ENCODE peak calls at places on chromosomes 3 and 15, in six cellular contexts. B is IMR-90, W is neuronal stem cell, U is H9, Y is trophoblast cell, M is H1. S is an unnamed sample.

GRCh38 chr3:12193485-12194165 is 34.9 kb upstream of the TIMP4 start:
- DNase-seq in B (peak; percentile 100), W (no peak), U (no peak), Y (peak; percentile 69), M (no peak), S (peak; percentile 99)

GRCh38 chr3:71006810-71007785 is 576.4 kb downstream of the FOXP1 start:
- DNase-seq in B (no peak), W (no peak), U (no peak), Y (no peak), M (peak; percentile 31), S (no peak)

GRCh38 chr3:117962750-117963149 is 1071.9 kb downstream of the IGSF11 start:
- DNase-seq in B (peak; percentile 79), W (no peak), U (no peak), Y (no peak), M (no peak), S (no peak)

GRCh38 chr15:23397779-23398178 is 43.2 kb downstream of the GOLGA8S start:
- DNase-seq in B (no peak), W (no peak), U (no peak), Y (no peak), M (no peak), S (no peak)

GRCh38 chr15:45829336-45830153 is 194.7 kb downstream of the SQOR start:
- DNase-seq in B (no peak), W (no peak), U (peak; percentile 39), Y (no peak), M (no peak), S (no peak)

GRCh38 chr15:64288577-64288976 is 67.4 kb downstream of the CSNK1G1 start:
- DNase-seq in B (peak; percentile 86), W (no peak), U (no peak), Y (no peak), M (no peak), S (peak; percentile 86)

GRCh38 chr3:128698211-128699011 is 27.6 kb upstream of the RAB7A start:
- DNase-seq in B (no peak), W (peak; percentile 21), U (peak; percentile 63), Y (peak; percentile 91), M (no peak), S (peak; percentile 37)

GRCh38 chr3:188745031-188745430 is 426.7 kb upstream of the TPRG1 start:
- DNase-seq in B (no peak), W (no peak), U (no peak), Y (no peak), M (no peak), S (no peak)

GRCh38 chr15:37079726-37080125 is 20.6 kb downstream of the MEIS2 start:
- DNase-seq in B (peak; percentile 84), W (no peak), U (no peak), Y (no peak), M (no peak), S (no peak)

GRCh38 chr3:161854232-161854771 is 357.7 kb downstream of the OTOL1 start:
- DNase-seq in B (peak; percentile 70), W (no peak), U (peak; percentile 65), Y (peak; percentile 9), M (peak; percentile 49), S (peak; percentile 84)

GRCh38 chr3:12180218-12180617 is 21.5 kb upstream of the TIMP4 start:
- DNase-seq in B (peak; percentile 67), W (no peak), U (no peak), Y (no peak), M (no peak), S (peak; percentile 31)

GRCh38 chr15:70879386-70879785 is 12.8 kb downstream of the THAP10 start:
- DNase-seq in B (peak; percentile 93), W (no peak), U (no peak), Y (no peak), M (no peak), S (peak; percentile 32)

GRCh38 chr15:92653836-92654524 is 1.6 kb downstream of the FAM174B start:
- DNase-seq in B (no peak), W (no peak), U (no peak), Y (peak; percentile 37), M (no peak), S (peak; percentile 12)

GRCh38 chr3:3699816-3700633 is 99.2 kb upstream of the LRRN1 start:
- DNase-seq in B (no peak), W (no peak), U (no peak), Y (peak; percentile 16), M (no peak), S (no peak)

DNA sequence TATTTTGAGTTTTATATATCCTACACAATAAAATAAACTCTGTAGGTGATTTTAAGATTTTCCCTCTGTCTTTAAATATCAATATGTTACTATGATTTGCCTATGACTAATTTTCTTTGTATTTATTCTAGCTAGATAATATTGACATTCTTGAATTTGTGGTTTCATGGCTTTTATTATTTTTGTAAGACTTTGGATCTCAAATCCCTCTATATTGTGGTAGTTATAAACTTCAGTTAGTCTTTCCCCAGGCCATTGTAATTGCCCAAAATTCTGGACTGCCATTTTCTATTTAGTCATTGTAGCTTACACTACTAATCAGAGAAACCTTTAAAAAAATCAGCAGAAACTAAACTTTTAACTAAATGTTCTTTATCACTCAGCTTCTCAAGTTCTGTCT is 1559.3 kb upstream of the GBE1 start:
- DNase-seq in B (no peak), W (no peak), U (no peak), Y (no peak), M (no peak), S (no peak)
- H4K91ac ChIP-seq in B (no peak overlapping the region), W (no peak overlapping the region), U (no peak overlapping the region), Y (no peak overlapping the region), M (no peak overlapping the region), S (no peak overlapping the region)

GRCh38 chr3:152793969-152794368 is 41.0 kb upstream of the P2RY1 start:
- DNase-seq in B (no peak), W (no peak), U (no peak), Y (no peak), M (no peak), S (no peak)

DNA sequence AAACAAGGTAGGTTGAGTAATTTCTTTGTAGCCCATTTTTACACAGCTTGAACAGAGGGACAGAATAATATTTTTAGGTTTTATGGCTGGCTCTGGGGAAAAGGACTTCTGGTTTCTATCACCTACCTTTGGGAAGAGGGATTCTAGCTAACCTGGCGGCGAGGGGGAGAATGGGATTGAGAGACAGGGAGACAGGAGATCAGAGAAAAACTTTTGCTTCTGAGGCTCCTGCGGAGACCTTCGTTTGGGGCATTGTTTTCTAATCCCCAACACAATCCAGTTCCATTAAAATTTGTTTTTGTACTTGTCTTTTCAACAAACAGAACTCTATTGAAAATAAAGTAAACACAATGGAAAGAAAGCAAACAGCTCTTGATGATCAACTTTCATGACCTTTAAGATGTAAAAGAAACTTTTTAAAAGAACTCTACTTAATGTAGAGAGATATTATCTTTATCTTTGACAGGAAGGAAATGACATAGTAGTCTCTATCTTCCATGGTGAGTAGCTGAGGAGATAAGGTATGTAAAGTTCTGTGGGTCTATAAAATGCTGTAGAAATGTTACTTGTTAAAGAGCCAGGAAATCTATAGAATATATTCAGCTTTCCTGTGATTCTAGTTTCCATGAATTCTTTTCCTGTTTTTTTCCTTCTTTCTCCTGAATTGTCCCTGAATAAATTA is 37.0 kb upstream of the P2RY1 start:
- DNase-seq in B (no peak), W (no peak), U (no peak), Y (no peak), M (no peak), S (peak; percentile 12)
- H2BK120ac ChIP-seq in B (no peak overlapping the region), W (no peak overlapping the region), U (no peak overlapping the region), Y (no peak overlapping the region), M (no peak overlapping the region), S (no peak overlapping the region)

DNA sequence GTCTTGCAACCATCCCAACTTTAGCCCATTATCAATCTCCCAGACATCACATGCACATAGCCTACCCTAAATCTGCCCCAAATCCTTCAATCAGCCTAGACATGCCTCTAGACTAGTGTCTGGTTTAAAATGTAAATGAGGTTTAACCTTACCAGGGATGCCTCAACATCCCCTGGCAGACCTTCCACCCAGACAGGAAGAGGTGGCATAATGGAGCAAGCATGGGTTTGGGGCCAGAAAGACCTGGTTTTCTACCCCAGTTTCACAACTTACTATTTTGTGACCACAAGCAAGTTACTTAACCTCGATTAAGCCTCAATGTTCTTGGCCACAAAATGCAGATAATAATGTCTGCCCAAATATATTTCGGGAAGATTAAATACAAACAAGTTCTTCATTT is 28.3 kb upstream of the THBS1 start:
- DNase-seq in B (no peak), W (no peak), U (no peak), Y (no peak), M (no peak), S (no peak)
- H4K91ac ChIP-seq in B (no peak overlapping the region), W (no peak overlapping the region), U (no peak overlapping the region), Y (no peak overlapping the region), M (no peak overlapping the region), S (no peak overlapping the region)

GRCh38 chr15:90870354-90871096 is 2.1 kb downstream of the FURIN start:
- DNase-seq in B (no peak), W (no peak), U (peak; percentile 52), Y (no peak), M (no peak), S (peak; percentile 62)
- H2BK120ac ChIP-seq in B (peak overlapping the region; percentile 82), W (peak overlapping the region; percentile 53), U (no peak overlapping the region), Y (peak overlapping the region; percentile 99), M (no peak overlapping the region), S (peak overlapping the region; percentile 92)

DNA sequence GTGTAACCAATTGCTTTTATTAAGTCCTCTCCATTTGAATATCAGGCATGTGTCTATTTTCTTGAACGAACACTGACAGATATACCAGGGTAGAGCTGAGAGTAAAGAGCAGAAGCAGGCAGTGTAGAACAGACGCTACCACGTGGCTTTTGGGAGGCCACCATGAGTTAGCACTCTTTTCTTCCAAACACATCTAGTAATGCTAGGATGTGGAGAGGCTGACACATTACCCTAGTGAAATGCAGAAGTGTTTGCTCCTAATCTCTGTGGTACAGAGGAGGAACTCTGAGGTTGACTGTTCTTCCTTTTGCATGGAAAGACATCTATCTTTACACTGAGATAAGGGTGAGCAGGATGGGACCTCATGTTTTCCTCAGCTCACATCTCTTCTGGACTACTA is 216.3 kb downstream of the SATB1 start:
- DNase-seq in B (no peak), W (no peak), U (no peak), Y (no peak), M (no peak), S (no peak)
- H4K91ac ChIP-seq in B (no peak overlapping the region), W (no peak overlapping the region), U (no peak overlapping the region), Y (no peak overlapping the region), M (no peak overlapping the region), S (no peak overlapping the region)

GRCh38 chr3:132326251-132326650 is 9.0 kb downstream of the ACP3 start:
- DNase-seq in B (no peak), W (no peak), U (no peak), Y (no peak), M (no peak), S (no peak)
- H2BK120ac ChIP-seq in B (no peak overlapping the region), W (no peak overlapping the region), U (no peak overlapping the region), Y (no peak overlapping the region), M (no peak overlapping the region), S (no peak overlapping the region)

GRCh38 chr3:52062499-52062898 is 6.1 kb upstream of the DUSP7 start:
- DNase-seq in B (peak; percentile 90), W (no peak), U (no peak), Y (peak; percentile 91), M (no peak), S (peak; percentile 86)
- H4K91ac ChIP-seq in B (no peak overlapping the region), W (no peak overlapping the region), U (no peak overlapping the region), Y (peak overlapping the region; percentile 31), M (no peak overlapping the region), S (no peak overlapping the region)

DNA sequence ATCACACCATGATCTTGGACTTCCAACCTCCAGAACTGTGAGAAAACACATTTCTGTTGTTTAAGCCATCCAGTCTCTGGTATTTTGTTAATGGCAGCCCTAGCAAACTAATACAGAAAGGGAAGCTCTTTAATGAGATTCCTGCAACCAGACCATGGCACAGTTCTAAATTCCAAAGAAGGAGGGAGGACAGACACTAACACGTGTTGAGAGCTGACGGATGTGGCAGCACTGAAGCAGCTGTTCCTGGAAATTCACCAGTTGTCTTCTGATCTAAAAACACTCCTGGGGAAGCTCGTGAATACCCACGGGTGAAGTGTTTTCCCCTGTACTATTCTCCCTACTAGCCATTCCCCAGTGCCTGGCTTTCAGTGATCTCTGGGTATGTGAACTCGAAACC is 56.7 kb downstream of the RPL22L1 start:
- DNase-seq in B (no peak), W (no peak), U (no peak), Y (no peak), M (no peak), S (no peak)
- H2BK120ac ChIP-seq in B (peak overlapping the region; percentile 35), W (no peak overlapping the region), U (no peak overlapping the region), Y (no peak overlapping the region), M (no peak overlapping the region), S (no peak overlapping the region)